ENCODE peak calls at places on chromosomes 6 and 20, in nine cellular contexts. C is SJSA1, T is aorta, N is sigmoid colon, J is IMR-90, F is GM12865, O is AG04450, P is right cardiac atrium, M is testis. A is an unnamed sample.

GRCh38 chr20:37245671-37246237 is 15.9 kb downstream of the GHRH start:
- DNase-seq in C (no peak), T (no peak), N (no peak), J (no peak), F (no peak), O (no peak), P (no peak), M (no peak), A (no peak)

GRCh38 chr20:54102543-54102942 is 32.1 kb upstream of the BCAS1 start:
- DNase-seq in C (no peak), T (no peak), N (no peak), J (no peak), F (no peak), O (no peak), P (no peak), M (no peak), A (no peak)

GRCh38 chr6:18019539-18020534 is 32.4 kb upstream of the KIF13A start:
- DNase-seq in C (no peak), T (peak; percentile 78), N (no peak), J (no peak), F (no peak), O (no peak), P (peak; percentile 22), M (peak; percentile 40), A (no peak)

GRCh38 chr6:111871725-111872520 is 1.3 kb downstream of the FYN start:
- DNase-seq in C (no peak), T (no peak), N (peak; percentile 72), J (peak; percentile 30), F (peak; percentile 19), O (no peak), P (peak; percentile 44), M (peak; percentile 40), A (peak; percentile 49)

GRCh38 chr20:53580376-53581111 is 13.1 kb downstream of the ZNF217 start:
- DNase-seq in C (no peak), T (no peak), N (no peak), J (no peak), F (no peak), O (no peak), P (no peak), M (no peak), A (no peak)

GRCh38 chr6:114735118-114735730 is 392.4 kb upstream of the HS3ST5 start:
- DNase-seq in C (no peak), T (no peak), N (no peak), J (no peak), F (no peak), O (no peak), P (no peak), M (no peak), A (no peak)

GRCh38 chr6:41098366-41098765 is 25.6 kb downstream of the NFYA start:
- DNase-seq in C (no peak), T (no peak), N (no peak), J (no peak), F (no peak), O (no peak), P (no peak), M (no peak), A (peak; percentile 37)

GRCh38 chr6:815348-815738 is 122.4 kb upstream of the EXOC2 start:
- DNase-seq in C (peak; percentile 52), T (no peak), N (no peak), J (no peak), F (no peak), O (no peak), P (no peak), M (no peak), A (no peak)

GRCh38 chr20:62395311-62396242 is 8.7 kb downstream of the RPS21 start:
- DNase-seq in C (no peak), T (no peak), N (no peak), J (no peak), F (no peak), O (no peak), P (no peak), M (no peak), A (no peak)

GRCh38 chr6:73309534-73309783 is 44.6 kb downstream of the DPPA5 start:
- DNase-seq in C (no peak), T (no peak), N (no peak), J (no peak), F (no peak), O (no peak), P (no peak), M (no peak), A (no peak)

GRCh38 chr6:73309784-73310502 is 44.1 kb downstream of the DPPA5 start:
- DNase-seq in C (no peak), T (peak; percentile 86), N (peak; percentile 69), J (peak; percentile 52), F (peak; percentile 83), O (no peak), P (peak; percentile 55), M (peak; percentile 58), A (peak; percentile 59)

GRCh38 chr6:73314577-73315492 is 39.2 kb downstream of the DPPA5 start:
- DNase-seq in C (no peak), T (no peak), N (no peak), J (no peak), F (no peak), O (no peak), P (no peak), M (peak; percentile 19), A (no peak)

GRCh38 chr6:73308712-73309533 is 45.2 kb downstream of the DPPA5 start:
- DNase-seq in C (no peak), T (no peak), N (no peak), J (no peak), F (peak; percentile 28), O (no peak), P (no peak), M (peak; percentile 15), A (peak; percentile 30)
- H3K4me3 ChIP-seq in C (no peak overlapping the region), T (peak overlapping the region; percentile 55), N (peak overlapping the region; percentile 59), J (peak overlapping the region; percentile 61), F (peak overlapping the region; percentile 79), O (peak overlapping the region; percentile 90), P (peak overlapping the region; percentile 76), M (peak overlapping the region; percentile 51), A (peak overlapping the region; percentile 82)

GRCh38 chr6:14146459-14147096 is 29.0 kb downstream of the CD83 start:
- DNase-seq in C (no peak), T (no peak), N (no peak), J (no peak), F (no peak), O (no peak), P (no peak), M (peak; percentile 20), A (no peak)

GRCh38 chr6:14149053-14149746 is 31.6 kb downstream of the CD83 start:
- DNase-seq in C (no peak), T (no peak), N (no peak), J (no peak), F (no peak), O (no peak), P (no peak), M (no peak), A (no peak)

GRCh38 chr6:14151773-14152172 is 34.2 kb downstream of the CD83 start:
- DNase-seq in C (no peak), T (no peak), N (no peak), J (no peak), F (no peak), O (no peak), P (no peak), M (no peak), A (no peak)

GRCh38 chr6:14147891-14148290 is 30.3 kb downstream of the CD83 start:
- DNase-seq in C (no peak), T (no peak), N (no peak), J (no peak), F (no peak), O (no peak), P (no peak), M (no peak), A (peak; percentile 4)

GRCh38 chr6:14148471-14148870 is 30.9 kb downstream of the CD83 start:
- DNase-seq in C (no peak), T (no peak), N (no peak), J (no peak), F (no peak), O (no peak), P (no peak), M (no peak), A (no peak)
- H3K4me3 ChIP-seq in C (no peak overlapping the region), T (no peak overlapping the region), N (no peak overlapping the region), J (no peak overlapping the region), F (no peak overlapping the region), O (no peak overlapping the region), P (no peak overlapping the region), M (no peak overlapping the region), A (no peak overlapping the region)

GRCh38 chr6:52962701-52963100 is 32.4 kb downstream of the GSTA4 start:
- DNase-seq in C (no peak), T (no peak), N (no peak), J (no peak), F (no peak), O (no peak), P (no peak), M (no peak), A (no peak)
- H3K4me3 ChIP-seq in C (no peak overlapping the region), T (no peak overlapping the region), N (no peak overlapping the region), J (no peak overlapping the region), F (no peak overlapping the region), O (no peak overlapping the region), P (no peak overlapping the region), M (no peak overlapping the region), A (no peak overlapping the region)

GRCh38 chr6:82298012-82298411 is 50.5 kb upstream of the IBTK start:
- DNase-seq in C (no peak), T (no peak), N (no peak), J (peak; percentile 46), F (no peak), O (peak; percentile 1), P (no peak), M (no peak), A (peak; percentile 6)
- H3K4me3 ChIP-seq in C (no peak overlapping the region), T (no peak overlapping the region), N (no peak overlapping the region), J (no peak overlapping the region), F (no peak overlapping the region), O (no peak overlapping the region), P (no peak overlapping the region), M (no peak overlapping the region), A (no peak overlapping the region)

GRCh38 chr20:17835941-17836861 is 132.4 kb downstream of the SNX5 start:
- DNase-seq in C (no peak), T (peak; percentile 87), N (peak; percentile 94), J (peak; percentile 87), F (no peak), O (peak; percentile 70), P (peak; percentile 93), M (peak; percentile 66), A (peak; percentile 97)
- H3K4me3 ChIP-seq in C (no peak overlapping the region), T (no peak overlapping the region), N (no peak overlapping the region), J (no peak overlapping the region), F (no peak overlapping the region), O (peak overlapping the region; percentile 8), P (no peak overlapping the region), M (no peak overlapping the region), A (peak overlapping the region; percentile 12)

DNA sequence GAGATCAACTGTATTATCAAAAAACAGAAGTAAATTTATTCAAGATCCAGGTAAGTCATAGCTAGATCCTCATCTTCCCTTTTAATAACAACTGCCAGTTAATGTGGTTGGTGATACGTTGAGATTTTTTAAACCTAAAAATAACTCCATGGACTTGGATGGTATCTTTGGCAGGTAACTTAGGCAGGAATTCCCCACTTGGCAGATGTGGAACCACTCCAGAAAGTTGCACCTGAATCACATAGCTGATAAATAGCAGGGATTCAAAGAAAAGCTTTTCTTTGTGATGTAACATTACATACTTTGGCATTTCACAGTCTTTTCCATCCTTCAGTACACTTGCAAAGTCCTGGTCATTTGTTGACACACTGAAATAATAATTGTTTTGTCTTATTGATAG is 62.6 kb downstream of the PRPH2 start:
- DNase-seq in C (no peak), T (no peak), N (no peak), J (no peak), F (no peak), O (no peak), P (no peak), M (no peak), A (no peak)
- H3K4me3 ChIP-seq in C (no peak overlapping the region), T (no peak overlapping the region), N (no peak overlapping the region), J (no peak overlapping the region), F (no peak overlapping the region), O (no peak overlapping the region), P (no peak overlapping the region), M (no peak overlapping the region), A (no peak overlapping the region)

A was measured in fibroblast of pulmonary artery.